ENCODE peak calls at places on chromosomes 4 and X, in four cellular contexts. F, V, E and B are unnamed samples.

GRCh38 chrX:69221239-69222102 is 56.2 kb upstream of the PJA1 start:
- DNase-seq in E (no peak), V (no peak), F (no peak), B (no peak)

GRCh38 chrX:13752141-13752540 is 17.6 kb downstream of the OFD1 start:
- DNase-seq in F (no peak), V (no peak), E (no peak), B (no peak)

GRCh38 chr4:8706221-8707044 is 113.9 kb downstream of the CPZ start:
- DNase-seq in V (no peak), F (no peak), E (no peak), B (no peak)

GRCh38 chrX:48683411-48683982 is at the start of gene WAS:
- DNase-seq in F (no peak), V (peak), E (peak), B (no peak)

GRCh38 chr4:146245246-146245645 is 30.9 kb downstream of the REELD1 start:
- DNase-seq in F (no peak), E (no peak), V (no peak), B (no peak)

GRCh38 chr4:138078751-138079150 is 163.4 kb downstream of the SLC7A11 start:
- DNase-seq in V (no peak), F (no peak), E (no peak), B (no peak)

GRCh38 chrX:47643926-47644325 is 6.4 kb downstream of the ELK1 start:
- DNase-seq in F (no peak), E (no peak), V (peak), B (peak)

GRCh38 chr4:183801460-183802168 is 103.5 kb upstream of the STOX2 start:
- DNase-seq in E (no peak), V (no peak), F (no peak), B (no peak)

GRCh38 chr4:175090116-175090515 is 172.0 kb downstream of the ADAM29 start:
- DNase-seq in V (no peak), F (no peak), E (no peak), B (no peak)

GRCh38 chrX:49264460-49264859 is at the start of gene FOXP3:
- DNase-seq in F (no peak), E (no peak), V (no peak), B (no peak)

GRCh38 chr4:73653695-73654106 is 33.5 kb upstream of the RASSF6 start:
- DNase-seq in E (peak), F (no peak), V (peak), B (peak)

GRCh38 chr4:22315643-22316042 is 200.2 kb downstream of the ADGRA3 start:
- DNase-seq in V (no peak), E (no peak), F (no peak), B (peak)

GRCh38 chr4:180057891-180058643 is 2185.1 kb upstream of the TENM3 start:
- DNase-seq in F (no peak), V (peak), E (peak), B (peak)

GRCh38 chr4:175646802-175647201 is 165.3 kb downstream of the GPM6A start:
- DNase-seq in E (no peak), F (no peak), V (no peak), B (no peak)

GRCh38 chr4:112516401-112517066 is 554 bp upstream of the NEUROG2 start:
- DNase-seq in V (no peak), F (no peak), E (peak), B (no peak)

GRCh38 chr4:12723849-12724447 is 760.2 kb downstream of the RAB28 start:
- DNase-seq in V (no peak), E (no peak), F (no peak), B (no peak)

GRCh38 chr4:145939856-145940255 is 1.2 kb upstream of the ZNF827 start:
- DNase-seq in E (no peak), V (no peak), F (no peak), B (no peak)

GRCh38 chr4:55903577-55903976 is 45.2 kb upstream of the CEP135 start:
- DNase-seq in F (no peak), E (no peak), V (no peak), B (no peak)

GRCh38 chr4:7358100-7358735 is 76.5 kb downstream of the PSAPL1 start:
- DNase-seq in E (no peak), F (no peak), V (no peak), B (peak)

GRCh38 chrX:47169726-47170515 is 23.7 kb upstream of the UBA1 start:
- DNase-seq in V (no peak), F (no peak), E (no peak), B (peak)

GRCh38 chrX:13167444-13168207 is 123.2 kb upstream of the FAM9C start:
- DNase-seq in F (no peak), V (peak), E (no peak), B (peak)

GRCh38 chrX:147550217-147550616 is 361.5 kb upstream of the FMR1 start:
- DNase-seq in F (no peak), E (no peak), V (peak), B (no peak)

GRCh38 chrX:30246769-30247489 is at the start of gene MAGEB1:
- DNase-seq in E (no peak), F (no peak), V (no peak), B (no peak)

GRCh38 chr4:5812506-5813229 is 80.2 kb downstream of the CRMP1 start:
- DNase-seq in F (no peak), E (peak), V (peak), B (peak)

GRCh38 chr4:70360460-70360859 is at the start of gene SMR3A:
- DNase-seq in E (no peak), V (no peak), F (no peak), B (no peak)

GRCh38 chr4:93147524-93148212 is 680.9 kb upstream of the ATOH1 start:
- DNase-seq in E (no peak), F (no peak), V (no peak), B (no peak)

GRCh38 chr4:168723569-168723968 is 226.7 kb downstream of the PALLD start:
- DNase-seq in E (no peak), V (no peak), F (no peak), B (no peak)